ENCODE peak calls at places on chromosomes 13 and 19, in nine cellular contexts. X is foreskin keratinocyte, B is GM23338, Z is HCT116, N is A549, H is ascending aorta, V is fibroblast of mammary gland, T is progenitor cell of endocrine pancreas, C is psoas muscle. L is an unnamed sample.
A peak's percentile ranks its signal among the peaks of the same experiment; 100 is the strongest.

GRCh38 chr19:32543107-32543900 is 37.7 kb upstream of the PDCD5 start:
- DNase-seq in X (peak; percentile 9), B (no peak), Z (no peak), N (no peak), H (no peak), V (no peak), T (no peak), C (no peak), L (no peak)

GRCh38 chr13:48969685-48970084 is 6.0 kb upstream of the FNDC3A start:
- DNase-seq in X (no peak), B (no peak), Z (no peak), N (no peak), H (no peak), V (no peak), T (no peak), C (no peak), L (no peak)

GRCh38 chr13:111344471-111345191 is 24.2 kb downstream of the TEX29 start:
- DNase-seq in X (no peak), B (peak; percentile 92), Z (no peak), N (no peak), H (no peak), V (peak; percentile 27), T (peak; percentile 27), C (peak; percentile 85), L (no peak)

GRCh38 chr13:40445557-40445990 is 220.9 kb downstream of the FOXO1 start:
- DNase-seq in X (peak; percentile 99), B (peak; percentile 14), Z (no peak), N (no peak), H (peak; percentile 17), V (peak; percentile 49), T (no peak), C (peak; percentile 90), L (no peak)

GRCh38 chr19:19321143-19321577 is 531 bp downstream of the MAU2 start:
- DNase-seq in X (no peak), B (peak; percentile 73), Z (no peak), N (peak; percentile 27), H (no peak), V (peak; percentile 15), T (peak; percentile 26), C (no peak), L (peak; percentile 51)

GRCh38 chr13:114128624-114129522 is 3.5 kb downstream of the RASA3 start:
- DNase-seq in X (no peak), B (no peak), Z (peak; percentile 72), N (no peak), H (peak; percentile 67), V (peak; percentile 94), T (no peak), C (peak; percentile 87), L (no peak)

GRCh38 chr19:33246729-33247440 is 21.2 kb upstream of the SLC7A10 start:
- DNase-seq in X (no peak), B (no peak), Z (no peak), N (no peak), H (no peak), V (no peak), T (no peak), C (peak; percentile 35), L (no peak)

GRCh38 chr13:42119875-42120274 is 71.4 kb downstream of the DGKH start:
- DNase-seq in X (no peak), B (no peak), Z (no peak), N (no peak), H (no peak), V (no peak), T (no peak), C (no peak), L (no peak)

GRCh38 chr19:33487901-33488817 is 33.4 kb downstream of the PEPD start:
- DNase-seq in X (no peak), B (no peak), Z (no peak), N (no peak), H (no peak), V (no peak), T (no peak), C (no peak), L (no peak)

GRCh38 chr19:5803441-5803751 is 1.5 kb upstream of the NRTN start:
- DNase-seq in X (no peak), B (no peak), Z (no peak), N (no peak), H (no peak), V (no peak), T (no peak), C (no peak), L (no peak)

GRCh38 chr19:49434907-49435577 is 6.3 kb downstream of the SLC17A7 start:
- DNase-seq in X (no peak), B (no peak), Z (no peak), N (peak; percentile 59), H (no peak), V (no peak), T (no peak), C (no peak), L (no peak)

GRCh38 chr13:111099292-111099691 is 15.8 kb upstream of the ARHGEF7 start:
- DNase-seq in X (no peak), B (no peak), Z (no peak), N (no peak), H (no peak), V (no peak), T (no peak), C (no peak), L (no peak)

GRCh38 chr13:105915451-105915850 is 620.0 kb downstream of the EFNB2 start:
- DNase-seq in X (no peak), B (no peak), Z (no peak), N (no peak), H (no peak), V (no peak), T (no peak), C (no peak), L (no peak)

GRCh38 chr19:36771275-36772231 is 1.1 kb downstream of the ZNF850 start:
- DNase-seq in X (peak; percentile 72), B (peak; percentile 96), Z (no peak), N (no peak), H (no peak), V (peak; percentile 81), T (peak; percentile 14), C (peak; percentile 57), L (peak; percentile 62)

GRCh38 chr13:97005631-97006262 is 11.5 kb upstream of the OXGR1 start:
- DNase-seq in X (peak; percentile 82), B (no peak), Z (no peak), N (no peak), H (no peak), V (peak; percentile 55), T (no peak), C (no peak), L (no peak)

GRCh38 chr13:75855216-75855615 is 219.1 kb downstream of the LMO7 start:
- DNase-seq in X (no peak), B (no peak), Z (no peak), N (no peak), H (no peak), V (no peak), T (no peak), C (no peak), L (no peak)

GRCh38 chr19:55447421-55448174 is 4.5 kb upstream of the SHISA7 start:
- DNase-seq in X (peak; percentile 62), B (peak; percentile 62), Z (no peak), N (peak; percentile 88), H (no peak), V (peak; percentile 35), T (no peak), C (no peak), L (no peak)

GRCh38 chr13:22594041-22594440 is 586.7 kb upstream of the SGCG start:
- DNase-seq in X (no peak), B (no peak), Z (no peak), N (no peak), H (no peak), V (no peak), T (no peak), C (no peak), L (no peak)

GRCh38 chr19:18160792-18161690 is 8.1 kb downstream of the PIK3R2 start:
- DNase-seq in X (no peak), B (peak; percentile 82), Z (no peak), N (peak; percentile 62), H (no peak), V (peak; percentile 42), T (peak; percentile 74), C (peak; percentile 88), L (peak; percentile 68)
- TF ChIP-seq CTCF in X (peak; percentile 62), B (no peak), Z (peak; percentile 62), N (peak; percentile 91), H (peak; percentile 37), V (no peak), T (peak; percentile 74), C (peak; percentile 87), L (peak; percentile 68)

GRCh38 chr13:80553041-80553440 is 212.1 kb upstream of the SPRY2 start:
- DNase-seq in X (no peak), B (no peak), Z (no peak), N (no peak), H (no peak), V (no peak), T (no peak), C (no peak), L (no peak)
- TF ChIP-seq CTCF in X (no peak), B (no peak), Z (no peak), N (no peak), H (no peak), V (no peak), T (no peak), C (no peak), L (no peak)

DNA sequence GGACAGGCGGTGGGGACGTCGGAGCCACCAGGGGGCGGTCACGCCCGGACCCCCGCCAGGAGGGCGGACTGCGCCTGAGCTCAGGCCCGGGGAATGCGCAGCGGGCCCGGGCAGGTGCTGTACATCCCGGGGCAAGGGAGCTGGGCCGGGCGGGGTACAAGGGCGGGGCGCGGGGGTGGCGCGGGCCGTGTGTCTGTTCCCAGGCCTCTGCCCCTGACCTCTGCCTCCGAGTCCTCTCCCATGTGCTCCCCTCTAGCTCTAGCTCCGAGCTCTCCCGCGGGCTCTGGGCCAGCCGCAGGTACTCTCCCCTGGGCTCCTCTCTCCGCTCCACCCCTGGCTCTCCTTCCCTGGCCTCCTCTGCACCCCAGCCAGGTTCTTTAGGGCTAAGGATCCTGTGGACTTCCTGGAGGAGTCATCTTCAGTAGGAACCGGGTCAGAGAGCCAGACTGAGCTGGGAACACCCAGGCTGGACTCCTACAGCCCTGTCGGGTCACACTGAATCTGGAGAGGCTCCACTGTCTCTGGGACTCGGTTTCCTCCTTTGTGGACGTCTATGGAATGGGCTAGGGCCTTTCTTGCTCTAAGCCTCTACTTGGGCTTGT is 2.3 kb downstream of the PPP1R13L start:
- DNase-seq in X (peak; percentile 79), B (peak; percentile 88), Z (no peak), N (peak; percentile 96), H (no peak), V (no peak), T (peak; percentile 62), C (peak; percentile 60), L (no peak)
- TF ChIP-seq CTCF in X (peak; percentile 87), B (no peak), Z (no peak), N (peak; percentile 83), H (peak; percentile 43), V (peak; percentile 10), T (peak; percentile 83), C (peak; percentile 34), L (peak; percentile 35)

DNA sequence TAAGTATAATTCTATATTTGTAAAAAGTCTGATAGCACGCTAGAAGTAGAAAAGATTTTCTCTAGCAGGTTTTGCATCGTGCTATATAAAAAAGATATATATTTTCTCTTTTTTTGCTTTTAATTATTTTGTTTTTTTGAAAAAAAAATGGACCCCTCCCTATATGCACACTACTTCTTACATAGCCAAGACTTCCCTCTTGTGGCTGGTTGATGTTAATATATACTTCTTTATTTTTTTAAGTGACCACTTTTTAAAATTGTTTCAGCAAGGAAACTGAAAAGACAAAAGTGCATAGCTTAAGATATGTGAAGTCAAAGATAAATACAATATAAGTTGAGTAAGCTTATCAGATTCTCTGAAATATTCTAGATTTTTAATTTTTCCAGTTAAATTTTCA is 1202.8 kb downstream of the DIAPH3 start:
- DNase-seq in X (no peak), B (peak; percentile 45), Z (no peak), N (no peak), H (no peak), V (peak; percentile 1), T (no peak), C (no peak), L (no peak)
- TF ChIP-seq CTCF in X (peak; percentile 36), B (peak; percentile 64), Z (no peak), N (no peak), H (no peak), V (no peak), T (peak; percentile 58), C (no peak), L (no peak)

L was measured in mesothelial cell of epicardium.